ENCODE peak calls at places on chromosomes 7 and 10, in four cellular contexts. One of them, this sample, is unnamed.

GRCh38 chr10:12221323-12222298 is 25.6 kb downstream of the CDC123 start:
- DNase-seq in SK-N-SH: no peak
- DNase-seq in HepG2: peak
- DNase-seq in GM12878: no peak
- DNase-seq in this sample: peak

GRCh38 chr7:34486371-34486770 is 171.6 kb upstream of the NPSR1 start:
- DNase-seq in SK-N-SH: no peak
- DNase-seq in HepG2: no peak
- DNase-seq in GM12878: no peak
- DNase-seq in this sample: no peak

GRCh38 chr10:95315509-95315908 is 24.7 kb upstream of the PDLIM1 start:
- DNase-seq in SK-N-SH: peak
- DNase-seq in HepG2: no peak
- DNase-seq in GM12878: no peak
- DNase-seq in this sample: no peak

GRCh38 chr10:112844681-112845080 is 105.4 kb upstream of the TCF7L2 start:
- DNase-seq in SK-N-SH: no peak
- DNase-seq in HepG2: no peak
- DNase-seq in GM12878: no peak
- DNase-seq in this sample: no peak

GRCh38 chr7:26476271-26476670 is 184.6 kb downstream of the SNX10 start:
- DNase-seq in SK-N-SH: no peak
- DNase-seq in HepG2: no peak
- DNase-seq in GM12878: no peak
- DNase-seq in this sample: no peak

GRCh38 chr10:5564537-5565204 is 39.9 kb downstream of the CALML3 start:
- DNase-seq in SK-N-SH: no peak
- DNase-seq in HepG2: no peak
- DNase-seq in GM12878: no peak
- DNase-seq in this sample: no peak

GRCh38 chr7:134784251-134785049 is 5.0 kb downstream of the CALD1 start:
- DNase-seq in SK-N-SH: no peak
- DNase-seq in HepG2: no peak
- DNase-seq in GM12878: no peak
- DNase-seq in this sample: no peak

GRCh38 chr10:79025113-79025832 is 43.5 kb upstream of the ZMIZ1 start:
- DNase-seq in SK-N-SH: peak
- DNase-seq in HepG2: no peak
- DNase-seq in GM12878: no peak
- DNase-seq in this sample: no peak

GRCh38 chr10:29063806-29064644 is 224.8 kb upstream of the LYZL1 start:
- DNase-seq in SK-N-SH: no peak
- DNase-seq in HepG2: peak
- DNase-seq in GM12878: no peak
- DNase-seq in this sample: peak

GRCh38 chr7:101245147-101245668 is 327 bp upstream of the FIS1 start:
- DNase-seq in SK-N-SH: no peak
- DNase-seq in HepG2: no peak
- DNase-seq in GM12878: no peak
- DNase-seq in this sample: no peak

GRCh38 chr10:79178070-79178576 is 109.4 kb downstream of the ZMIZ1 start:
- DNase-seq in SK-N-SH: no peak
- DNase-seq in HepG2: no peak
- DNase-seq in GM12878: no peak
- DNase-seq in this sample: no peak

GRCh38 chr10:15461353-15462108 is 90.4 kb upstream of the FAM171A1 start:
- DNase-seq in SK-N-SH: peak
- DNase-seq in HepG2: no peak
- DNase-seq in GM12878: no peak
- DNase-seq in this sample: peak

GRCh38 chr10:24665001-24665400 is 58.7 kb downstream of the ARHGAP21 start:
- DNase-seq in SK-N-SH: no peak
- DNase-seq in HepG2: no peak
- DNase-seq in GM12878: no peak
- DNase-seq in this sample: no peak

GRCh38 chr10:44314802-44315460 is 70.0 kb downstream of the CXCL12 start:
- DNase-seq in SK-N-SH: no peak
- DNase-seq in HepG2: no peak
- DNase-seq in GM12878: no peak
- DNase-seq in this sample: no peak

GRCh38 chr10:59268460-59268859 is 92.0 kb downstream of the PHYHIPL start:
- DNase-seq in SK-N-SH: no peak
- DNase-seq in HepG2: no peak
- DNase-seq in GM12878: no peak
- DNase-seq in this sample: no peak

GRCh38 chr10:59266321-59266720 is 89.9 kb downstream of the PHYHIPL start:
- DNase-seq in SK-N-SH: no peak
- DNase-seq in HepG2: no peak
- DNase-seq in GM12878: no peak
- DNase-seq in this sample: no peak

DNA sequence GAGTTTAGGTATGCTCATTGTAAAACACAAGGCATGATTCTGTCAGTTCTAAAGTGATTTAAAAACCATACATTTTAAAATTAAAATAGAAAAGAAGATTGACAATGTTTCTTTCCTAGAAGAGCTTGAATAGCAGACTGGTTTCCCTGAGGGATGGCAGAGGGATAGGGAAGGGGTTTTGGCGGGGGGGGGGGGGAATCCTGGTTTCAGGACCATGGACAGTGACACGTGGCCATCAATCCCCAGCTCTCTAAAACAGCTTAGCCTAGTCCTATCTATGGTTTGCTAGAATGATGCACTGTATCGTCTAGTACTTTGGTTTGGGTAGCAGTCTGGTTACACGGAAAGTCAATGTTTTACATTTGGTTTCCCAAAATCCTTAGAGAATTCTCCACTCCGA is 88.7 kb downstream of the PHYHIPL start:
- DNase-seq in SK-N-SH: no peak
- DNase-seq in HepG2: no peak
- DNase-seq in GM12878: no peak
- DNase-seq in this sample: no peak
- TF ChIP-seq CHD2 in SK-N-SH: no peak
- TF ChIP-seq CHD2 in HepG2: no peak
- TF ChIP-seq CHD2 in GM12878: no peak
- TF ChIP-seq CHD2 in this sample: no peak

DNA sequence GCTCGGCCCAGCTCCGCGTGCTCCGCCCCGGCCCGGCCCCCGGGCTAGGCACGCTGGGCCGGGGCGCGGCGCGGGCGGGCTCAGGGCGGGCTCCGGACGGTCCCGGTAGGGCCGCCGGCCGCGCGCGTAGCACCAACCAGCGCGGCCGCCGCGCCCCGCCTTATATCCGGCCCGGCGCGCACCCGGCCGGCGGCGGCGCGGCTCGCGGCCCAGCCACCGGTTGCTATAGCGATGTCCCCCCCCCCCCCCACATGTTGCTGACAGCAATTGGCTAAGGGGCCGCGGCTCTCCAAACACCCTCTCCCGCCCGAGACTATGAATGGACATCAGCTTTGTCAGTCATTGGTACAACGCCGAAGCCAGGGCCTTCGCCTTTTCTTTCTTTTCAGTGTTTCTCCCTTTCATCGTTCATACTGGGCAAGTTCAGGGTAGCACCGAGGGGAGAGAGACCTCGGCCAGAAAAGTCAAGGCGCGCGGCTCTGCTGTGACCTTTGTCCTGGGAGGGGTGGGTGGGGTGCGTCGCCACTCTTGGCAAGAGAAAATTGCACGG is 354.1 kb downstream of the DNAJB6 start:
- DNase-seq in SK-N-SH: peak
- DNase-seq in HepG2: peak
- DNase-seq in GM12878: no peak
- DNase-seq in this sample: no peak
- TF ChIP-seq PBX3 in SK-N-SH: peak
- TF ChIP-seq PBX3 in HepG2: no peak
- TF ChIP-seq PBX3 in GM12878: no peak
- TF ChIP-seq PBX3 in this sample: no peak

GRCh38 chr10:97770265-97770664 is 1.5 kb downstream of the SFRP5 start:
- DNase-seq in SK-N-SH: no peak
- DNase-seq in HepG2: no peak
- DNase-seq in GM12878: no peak
- DNase-seq in this sample: no peak

GRCh38 chr10:97774811-97775294 is 3.1 kb upstream of the SFRP5 start:
- DNase-seq in SK-N-SH: no peak
- DNase-seq in HepG2: peak
- DNase-seq in GM12878: no peak
- DNase-seq in this sample: no peak

GRCh38 chr10:97771055-97771811 is 566 bp downstream of the SFRP5 start:
- DNase-seq in SK-N-SH: peak
- DNase-seq in HepG2: no peak
- DNase-seq in GM12878: no peak
- DNase-seq in this sample: peak

GRCh38 chr10:97773096-97773495 is 1.3 kb upstream of the SFRP5 start:
- DNase-seq in SK-N-SH: no peak
- DNase-seq in HepG2: no peak
- DNase-seq in GM12878: no peak
- DNase-seq in this sample: no peak

GRCh38 chr10:97771913-97772823 is at the start of gene SFRP5:
- DNase-seq in SK-N-SH: peak
- DNase-seq in HepG2: no peak
- DNase-seq in GM12878: no peak
- DNase-seq in this sample: no peak
- TF ChIP-seq CHD2 in SK-N-SH: no peak
- TF ChIP-seq CHD2 in HepG2: no peak
- TF ChIP-seq CHD2 in GM12878: no peak
- TF ChIP-seq CHD2 in this sample: no peak

GRCh38 chr7:151599401-151600227 is 79.9 kb upstream of the RHEB start:
- DNase-seq in SK-N-SH: peak
- DNase-seq in HepG2: no peak
- DNase-seq in GM12878: no peak
- DNase-seq in this sample: peak
- TF ChIP-seq PBX3 in SK-N-SH: peak
- TF ChIP-seq PBX3 in HepG2: no peak
- TF ChIP-seq PBX3 in GM12878: no peak
- TF ChIP-seq PBX3 in this sample: peak

DNA sequence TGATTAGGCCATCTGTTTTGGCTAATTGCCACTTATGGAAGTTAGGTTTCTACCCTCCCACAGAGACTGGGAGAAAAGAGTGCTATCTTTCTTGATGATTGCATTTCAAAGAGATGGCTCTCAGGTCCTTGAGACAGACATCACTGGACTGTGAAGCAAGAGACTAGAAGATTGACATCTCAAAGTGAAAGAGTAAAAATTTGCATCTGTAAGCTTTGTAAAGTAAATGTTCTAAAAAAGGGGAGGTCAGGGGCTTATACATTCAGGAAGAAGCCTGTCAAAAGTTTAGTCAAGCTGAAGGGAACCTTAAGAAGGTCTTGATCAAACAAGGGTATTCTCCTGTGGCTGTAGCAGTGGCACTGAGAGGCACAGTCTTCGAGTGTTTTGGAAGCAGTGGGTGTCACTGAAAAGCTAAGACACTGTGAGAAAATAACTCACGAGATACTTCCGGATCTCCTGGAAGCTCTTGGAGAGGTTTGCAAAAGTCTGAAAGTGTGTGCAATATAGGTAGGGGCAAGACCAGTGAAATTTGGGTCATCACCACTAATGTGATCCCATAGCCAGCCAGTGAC is 342.1 kb downstream of the PHF14 start:
- DNase-seq in SK-N-SH: no peak
- DNase-seq in HepG2: no peak
- DNase-seq in GM12878: peak
- DNase-seq in this sample: no peak
- TF ChIP-seq CHD2 in SK-N-SH: no peak
- TF ChIP-seq CHD2 in HepG2: no peak
- TF ChIP-seq CHD2 in GM12878: no peak
- TF ChIP-seq CHD2 in this sample: no peak

GRCh38 chr7:28145931-28146330 is 34.7 kb downstream of the JAZF1 start:
- DNase-seq in SK-N-SH: no peak
- DNase-seq in HepG2: no peak
- DNase-seq in GM12878: no peak
- DNase-seq in this sample: no peak
- TF ChIP-seq PBX3 in SK-N-SH: no peak
- TF ChIP-seq PBX3 in HepG2: no peak
- TF ChIP-seq PBX3 in GM12878: no peak
- TF ChIP-seq PBX3 in this sample: no peak

DNA sequence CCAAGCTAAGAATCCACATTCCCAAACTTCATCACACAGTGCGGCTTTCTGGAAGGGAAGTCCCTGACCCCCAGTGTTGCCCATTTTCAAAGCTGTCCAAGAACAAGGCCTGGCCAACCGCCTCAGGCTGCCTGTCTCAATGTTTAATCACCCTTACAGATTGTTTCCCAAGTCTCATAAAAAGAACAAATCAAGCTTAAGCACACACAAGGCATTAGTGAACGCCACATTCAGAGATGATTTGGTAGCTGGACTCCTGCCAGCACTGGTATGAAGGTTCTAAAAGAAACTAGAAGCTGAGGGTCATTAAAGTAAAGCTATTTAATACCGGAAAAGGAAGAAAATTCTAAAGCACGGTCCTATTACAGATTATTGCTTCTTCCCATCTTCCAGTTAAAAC is 35.6 kb downstream of the C10orf90 start:
- DNase-seq in SK-N-SH: no peak
- DNase-seq in HepG2: no peak
- DNase-seq in GM12878: no peak
- DNase-seq in this sample: no peak
- TF ChIP-seq CHD2 in SK-N-SH: no peak
- TF ChIP-seq CHD2 in HepG2: no peak
- TF ChIP-seq CHD2 in GM12878: no peak
- TF ChIP-seq CHD2 in this sample: no peak

GRCh38 chr7:37916673-37917660 is at the start of gene SFRP4:
- DNase-seq in SK-N-SH: peak
- DNase-seq in HepG2: peak
- DNase-seq in GM12878: no peak
- DNase-seq in this sample: peak
- TF ChIP-seq PBX3 in SK-N-SH: no peak
- TF ChIP-seq PBX3 in HepG2: no peak
- TF ChIP-seq PBX3 in GM12878: no peak
- TF ChIP-seq PBX3 in this sample: no peak

This sample was measured in A549.